ENCODE peak calls at places on chromosome 12, in eight cellular contexts. One of them, this sample, is unnamed. For H3K4me1, the result is how much of the 10 kb centered on the place peaks cover.

GRCh38 chr12:103824290-103824689 is 16.7 kb downstream of the NT5DC3 start:
- DNase-seq in GM23248: no peak
- DNase-seq in CD4-positive, alpha-beta memory T cell: no peak
- DNase-seq in upper lobe of right lung: no peak
- DNase-seq in CD8-positive, alpha-beta memory T cell: no peak
- DNase-seq in Panc1: no peak
- DNase-seq in small intestine: peak
- DNase-seq in GM23338: no peak
- DNase-seq in this sample: no peak

GRCh38 chr12:105279460-105280056 is 43.6 kb upstream of the APPL2 start:
- DNase-seq in CD4-positive, alpha-beta memory T cell: peak
- DNase-seq in CD8-positive, alpha-beta memory T cell: peak
- DNase-seq in GM23248: peak
- DNase-seq in Panc1: no peak
- DNase-seq in small intestine: peak
- DNase-seq in GM23338: peak
- DNase-seq in upper lobe of right lung: no peak
- DNase-seq in this sample: peak

GRCh38 chr12:110102255-110102654 is 21.9 kb upstream of the IFT81 start:
- DNase-seq in CD4-positive, alpha-beta memory T cell: no peak
- DNase-seq in upper lobe of right lung: no peak
- DNase-seq in GM23338: peak
- DNase-seq in small intestine: peak
- DNase-seq in GM23248: peak
- DNase-seq in CD8-positive, alpha-beta memory T cell: no peak
- DNase-seq in Panc1: no peak
- DNase-seq in this sample: no peak

GRCh38 chr12:19181666-19182426 is 52.3 kb downstream of the PLEKHA5 start:
- DNase-seq in CD4-positive, alpha-beta memory T cell: no peak
- DNase-seq in upper lobe of right lung: no peak
- DNase-seq in GM23248: peak
- DNase-seq in small intestine: no peak
- DNase-seq in Panc1: no peak
- DNase-seq in GM23338: no peak
- DNase-seq in CD8-positive, alpha-beta memory T cell: no peak
- DNase-seq in this sample: no peak

GRCh38 chr12:123363743-123364531 is 710 bp downstream of the SBNO1 start:
- DNase-seq in GM23338: peak
- DNase-seq in GM23248: peak
- DNase-seq in CD4-positive, alpha-beta memory T cell: peak
- DNase-seq in CD8-positive, alpha-beta memory T cell: peak
- DNase-seq in small intestine: peak
- DNase-seq in Panc1: no peak
- DNase-seq in upper lobe of right lung: peak
- DNase-seq in this sample: peak

GRCh38 chr12:112781767-112782166 is 9.8 kb upstream of the RPH3A start:
- DNase-seq in upper lobe of right lung: no peak
- DNase-seq in small intestine: no peak
- DNase-seq in CD4-positive, alpha-beta memory T cell: no peak
- DNase-seq in CD8-positive, alpha-beta memory T cell: no peak
- DNase-seq in GM23338: no peak
- DNase-seq in Panc1: no peak
- DNase-seq in GM23248: no peak
- DNase-seq in this sample: no peak

GRCh38 chr12:74526535-74526934 is 11.1 kb upstream of the ATXN7L3B start:
- DNase-seq in CD8-positive, alpha-beta memory T cell: no peak
- DNase-seq in CD4-positive, alpha-beta memory T cell: no peak
- DNase-seq in Panc1: no peak
- DNase-seq in GM23248: no peak
- DNase-seq in small intestine: no peak
- DNase-seq in upper lobe of right lung: no peak
- DNase-seq in GM23338: no peak
- DNase-seq in this sample: no peak

GRCh38 chr12:80977356-80977755 is 39.6 kb upstream of the LIN7A start:
- DNase-seq in small intestine: no peak
- DNase-seq in CD8-positive, alpha-beta memory T cell: no peak
- DNase-seq in Panc1: no peak
- DNase-seq in CD4-positive, alpha-beta memory T cell: no peak
- DNase-seq in GM23248: no peak
- DNase-seq in GM23338: no peak
- DNase-seq in upper lobe of right lung: no peak
- DNase-seq in this sample: no peak

GRCh38 chr12:57110189-57111045 is 745 bp downstream of the STAT6 start:
- DNase-seq in CD4-positive, alpha-beta memory T cell: peak
- DNase-seq in Panc1: no peak
- DNase-seq in CD8-positive, alpha-beta memory T cell: peak
- DNase-seq in GM23248: peak
- DNase-seq in upper lobe of right lung: peak
- DNase-seq in GM23338: peak
- DNase-seq in small intestine: peak
- DNase-seq in this sample: peak

GRCh38 chr12:24907464-24907863 is 41.4 kb downstream of the BCAT1 start:
- DNase-seq in CD8-positive, alpha-beta memory T cell: no peak
- DNase-seq in CD4-positive, alpha-beta memory T cell: no peak
- DNase-seq in Panc1: no peak
- DNase-seq in upper lobe of right lung: no peak
- DNase-seq in small intestine: no peak
- DNase-seq in GM23248: no peak
- DNase-seq in GM23338: no peak
- DNase-seq in this sample: no peak

GRCh38 chr12:97800561-97800960 is 338.0 kb downstream of the RMST start:
- DNase-seq in GM23248: no peak
- DNase-seq in CD4-positive, alpha-beta memory T cell: no peak
- DNase-seq in CD8-positive, alpha-beta memory T cell: no peak
- DNase-seq in upper lobe of right lung: no peak
- DNase-seq in GM23338: no peak
- DNase-seq in small intestine: no peak
- DNase-seq in Panc1: no peak
- DNase-seq in this sample: no peak

GRCh38 chr12:108567974-108568652 is 5.7 kb downstream of the ISCU start:
- DNase-seq in GM23338: no peak
- DNase-seq in CD8-positive, alpha-beta memory T cell: no peak
- DNase-seq in GM23248: no peak
- DNase-seq in upper lobe of right lung: no peak
- DNase-seq in CD4-positive, alpha-beta memory T cell: no peak
- DNase-seq in Panc1: no peak
- DNase-seq in small intestine: no peak
- DNase-seq in this sample: no peak
- H3K4me1 ChIP-seq in GM23338: under half
- H3K4me1 ChIP-seq in CD8-positive, alpha-beta memory T cell: half or more
- H3K4me1 ChIP-seq in GM23248: under half
- H3K4me1 ChIP-seq in upper lobe of right lung: under half
- H3K4me1 ChIP-seq in CD4-positive, alpha-beta memory T cell: half or more
- H3K4me1 ChIP-seq in Panc1: under half
- H3K4me1 ChIP-seq in small intestine: under half
- H3K4me1 ChIP-seq in this sample: under half

DNA sequence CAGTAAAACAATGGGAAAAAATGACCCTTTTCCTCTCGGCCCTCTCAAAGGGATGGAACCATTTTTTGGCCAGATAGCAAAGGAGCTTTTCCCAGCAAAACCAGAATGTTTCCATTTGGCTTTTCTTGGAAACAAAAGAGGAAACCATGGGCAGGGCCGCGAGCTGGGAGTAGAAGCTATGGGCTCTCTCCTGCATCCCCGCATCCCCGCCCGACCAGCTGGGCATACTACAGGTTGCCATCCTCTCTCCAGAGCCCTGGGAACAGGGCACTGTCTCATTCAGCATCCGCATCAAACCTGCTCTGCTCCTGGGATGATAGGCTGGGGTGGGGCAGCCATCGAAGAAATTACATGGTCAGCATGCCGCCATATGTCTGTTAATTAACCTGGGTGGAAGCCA is 20.9 kb downstream of the CD9 start:
- DNase-seq in CD8-positive, alpha-beta memory T cell: no peak
- DNase-seq in upper lobe of right lung: no peak
- DNase-seq in CD4-positive, alpha-beta memory T cell: no peak
- DNase-seq in small intestine: no peak
- DNase-seq in GM23338: no peak
- DNase-seq in Panc1: no peak
- DNase-seq in GM23248: no peak
- DNase-seq in this sample: no peak
- H3K4me1 ChIP-seq in CD8-positive, alpha-beta memory T cell: under half
- H3K4me1 ChIP-seq in upper lobe of right lung: half or more
- H3K4me1 ChIP-seq in CD4-positive, alpha-beta memory T cell: under half
- H3K4me1 ChIP-seq in small intestine: under half
- H3K4me1 ChIP-seq in GM23338: under half
- H3K4me1 ChIP-seq in Panc1: under half
- H3K4me1 ChIP-seq in GM23248: under half
- H3K4me1 ChIP-seq in this sample: half or more

GRCh38 chr12:117022465-117022864 is 76.8 kb downstream of the TESC start:
- DNase-seq in upper lobe of right lung: no peak
- DNase-seq in GM23248: no peak
- DNase-seq in CD4-positive, alpha-beta memory T cell: no peak
- DNase-seq in Panc1: no peak
- DNase-seq in small intestine: no peak
- DNase-seq in GM23338: no peak
- DNase-seq in CD8-positive, alpha-beta memory T cell: no peak
- DNase-seq in this sample: peak

GRCh38 chr12:117026343-117026742 is 72.9 kb downstream of the TESC start:
- DNase-seq in small intestine: no peak
- DNase-seq in Panc1: no peak
- DNase-seq in GM23248: no peak
- DNase-seq in GM23338: no peak
- DNase-seq in upper lobe of right lung: no peak
- DNase-seq in CD4-positive, alpha-beta memory T cell: no peak
- DNase-seq in CD8-positive, alpha-beta memory T cell: no peak
- DNase-seq in this sample: peak

GRCh38 chr12:117024961-117025480 is 74.2 kb downstream of the TESC start:
- DNase-seq in upper lobe of right lung: no peak
- DNase-seq in Panc1: no peak
- DNase-seq in GM23248: no peak
- DNase-seq in CD8-positive, alpha-beta memory T cell: no peak
- DNase-seq in GM23338: no peak
- DNase-seq in CD4-positive, alpha-beta memory T cell: no peak
- DNase-seq in small intestine: no peak
- DNase-seq in this sample: peak

GRCh38 chr12:117025481-117026151 is 73.6 kb downstream of the TESC start:
- DNase-seq in GM23248: peak
- DNase-seq in CD4-positive, alpha-beta memory T cell: peak
- DNase-seq in GM23338: peak
- DNase-seq in upper lobe of right lung: no peak
- DNase-seq in CD8-positive, alpha-beta memory T cell: peak
- DNase-seq in small intestine: peak
- DNase-seq in Panc1: peak
- DNase-seq in this sample: peak

DNA sequence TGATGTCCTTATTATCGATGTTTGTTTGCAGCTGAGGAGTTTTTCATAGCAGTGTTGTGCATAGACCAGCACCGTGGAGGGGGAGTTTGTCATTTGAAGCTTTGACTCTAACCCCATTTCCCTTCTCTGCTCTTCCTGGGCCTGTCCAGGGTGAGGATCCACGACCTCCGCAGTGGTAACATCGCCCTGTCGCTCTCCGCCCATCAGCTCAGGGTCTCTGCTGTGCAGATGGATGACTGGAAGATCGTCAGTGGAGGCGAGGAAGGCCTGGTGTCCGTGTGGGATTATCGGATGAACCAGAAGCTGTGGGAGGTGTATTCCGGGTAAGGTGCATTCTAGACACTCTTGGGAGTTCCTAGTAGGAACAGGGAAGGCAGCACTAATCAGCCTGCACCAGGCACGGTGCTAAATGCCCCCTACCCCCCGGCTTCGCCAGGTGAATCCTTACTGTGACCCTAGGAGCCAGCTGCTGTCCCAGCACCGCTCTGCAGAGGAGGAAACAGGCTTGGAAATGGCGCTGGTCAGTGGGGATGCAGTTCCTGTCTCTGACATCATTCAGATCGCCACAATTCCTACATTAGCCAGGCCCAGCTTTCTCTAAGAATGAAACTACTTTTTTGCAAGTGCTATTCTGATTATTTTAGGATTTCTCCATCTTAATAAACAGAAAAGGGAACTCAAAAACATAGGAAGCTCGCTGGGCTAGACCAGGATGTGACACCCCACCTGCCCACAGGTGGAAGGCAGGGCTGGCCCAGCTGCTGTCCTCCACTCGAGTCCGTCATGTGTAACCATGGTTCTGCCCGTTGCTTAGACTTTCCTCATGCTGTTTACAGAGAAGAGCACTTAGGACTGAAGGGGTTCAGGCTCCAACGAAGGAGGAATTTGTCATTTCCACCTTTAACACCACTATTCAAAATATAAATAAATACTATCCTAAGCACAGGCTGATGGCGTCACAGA is 74.9 kb downstream of the TESC start:
- DNase-seq in Panc1: no peak
- DNase-seq in GM23248: no peak
- DNase-seq in upper lobe of right lung: no peak
- DNase-seq in CD4-positive, alpha-beta memory T cell: no peak
- DNase-seq in small intestine: no peak
- DNase-seq in GM23338: no peak
- DNase-seq in CD8-positive, alpha-beta memory T cell: no peak
- DNase-seq in this sample: peak
- H3K4me1 ChIP-seq in Panc1: under half
- H3K4me1 ChIP-seq in GM23248: under half
- H3K4me1 ChIP-seq in upper lobe of right lung: under half
- H3K4me1 ChIP-seq in CD4-positive, alpha-beta memory T cell: under half
- H3K4me1 ChIP-seq in small intestine: under half
- H3K4me1 ChIP-seq in GM23338: under half
- H3K4me1 ChIP-seq in CD8-positive, alpha-beta memory T cell: under half
- H3K4me1 ChIP-seq in this sample: under half

DNA sequence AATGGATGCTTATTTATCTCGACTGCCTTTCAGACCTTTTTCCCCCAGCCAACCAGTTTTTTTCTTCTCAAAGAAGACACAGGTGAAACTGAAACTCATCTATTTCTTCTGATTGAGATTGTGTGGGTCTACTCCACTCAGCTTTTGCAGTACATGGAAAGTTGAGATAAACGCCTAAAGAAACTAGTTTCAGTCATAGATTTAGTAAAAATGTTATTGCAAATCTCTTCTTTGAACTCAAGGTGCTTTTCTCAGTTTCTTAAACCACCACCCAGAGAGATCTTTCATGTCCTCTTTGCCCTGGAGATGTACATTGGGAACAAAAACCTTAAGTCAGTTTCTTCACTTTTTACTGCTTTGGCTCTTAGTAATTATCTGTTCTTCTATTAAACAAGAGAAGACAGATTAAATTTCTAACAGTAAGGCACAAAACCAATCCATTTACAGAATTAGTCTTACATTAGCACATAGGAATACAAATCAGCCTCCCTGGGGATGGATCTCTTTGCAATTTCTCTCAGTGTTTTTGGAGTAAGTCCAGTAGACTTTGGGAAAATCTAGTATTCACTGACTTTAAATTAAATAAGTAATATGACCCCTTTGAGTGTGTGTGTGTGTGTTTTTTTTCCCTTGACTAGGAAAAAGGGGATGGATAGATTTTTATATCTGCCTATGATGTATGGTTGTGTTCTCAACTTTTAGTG is 11.6 kb downstream of the FBXW8 start:
- DNase-seq in GM23248: no peak
- DNase-seq in CD8-positive, alpha-beta memory T cell: no peak
- DNase-seq in CD4-positive, alpha-beta memory T cell: no peak
- DNase-seq in GM23338: no peak
- DNase-seq in small intestine: no peak
- DNase-seq in upper lobe of right lung: no peak
- DNase-seq in Panc1: no peak
- DNase-seq in this sample: no peak
- H3K4me1 ChIP-seq in GM23248: under half
- H3K4me1 ChIP-seq in CD8-positive, alpha-beta memory T cell: half or more
- H3K4me1 ChIP-seq in CD4-positive, alpha-beta memory T cell: half or more
- H3K4me1 ChIP-seq in GM23338: under half
- H3K4me1 ChIP-seq in small intestine: under half
- H3K4me1 ChIP-seq in upper lobe of right lung: under half
- H3K4me1 ChIP-seq in Panc1: under half
- H3K4me1 ChIP-seq in this sample: under half